ENCODE peak calls at places on chromosome 2, in six cellular contexts. I is mesendoderm, H is trophoblast cell, F is IMR-90, L is H9, S is mesenchymal stem cell. T is an unnamed sample.
A peak's percentile ranks its signal among the peaks of the same experiment; 100 is the strongest.

GRCh38 chr2:19362652-19363473 is 4.4 kb upstream of the OSR1 start:
- DNase-seq in I (peak; percentile 78), H (peak; percentile 83), F (peak; percentile 86), L (peak; percentile 70), S (peak; percentile 79), T (peak; percentile 73)

GRCh38 chr2:178257127-178257526 is 62.8 kb downstream of the OSBPL6 start:
- DNase-seq in I (no peak), H (no peak), F (no peak), L (no peak), S (no peak), T (no peak)

GRCh38 chr2:96917008-96917575 is 47.2 kb upstream of the SEMA4C start:
- DNase-seq in I (no peak), H (peak; percentile 44), F (no peak), L (no peak), S (no peak), T (no peak)

GRCh38 chr2:62884514-62884913 is 166.1 kb upstream of the OTX1 start:
- DNase-seq in I (no peak), H (peak; percentile 88), F (peak; percentile 30), L (no peak), S (no peak), T (no peak)

GRCh38 chr2:239973392-239973791 is 51.8 kb downstream of the NDUFA10 start:
- DNase-seq in I (peak; percentile 31), H (no peak), F (no peak), L (no peak), S (peak; percentile 20), T (no peak)

GRCh38 chr2:75561566-75562512 is 1.1 kb upstream of the EVA1A start:
- DNase-seq in I (no peak), H (peak; percentile 75), F (peak; percentile 55), L (no peak), S (peak; percentile 50), T (no peak)

GRCh38 chr2:125559186-125559585 is 1096.8 kb upstream of the GYPC start:
- DNase-seq in I (no peak), H (no peak), F (no peak), L (no peak), S (no peak), T (no peak)

GRCh38 chr2:54560146-54560881 is 104.2 kb downstream of the SPTBN1 start:
- DNase-seq in I (no peak), H (peak; percentile 58), F (peak; percentile 59), L (no peak), S (peak; percentile 89), T (no peak)

GRCh38 chr2:187365315-187365714 is 82.7 kb downstream of the CALCRL start:
- DNase-seq in I (no peak), H (no peak), F (no peak), L (no peak), S (no peak), T (no peak)

GRCh38 chr2:3692375-3692774 is 11.0 kb upstream of the DCDC2C start:
- DNase-seq in I (peak; percentile 66), H (no peak), F (peak; percentile 31), L (no peak), S (peak; percentile 9), T (peak; percentile 18)

GRCh38 chr2:46939596-46940359 is 24.2 kb upstream of the MCFD2 start:
- DNase-seq in I (peak; percentile 62), H (peak; percentile 20), F (no peak), L (no peak), S (peak; percentile 10), T (no peak)

GRCh38 chr2:230411484-230412368 is 4.3 kb upstream of the SP100 start:
- DNase-seq in I (peak; percentile 47), H (peak; percentile 61), F (peak; percentile 64), L (peak; percentile 65), S (peak; percentile 83), T (peak; percentile 41)

GRCh38 chr2:85156141-85156540 is 22.9 kb downstream of the TCF7L1 start:
- DNase-seq in I (no peak), H (no peak), F (peak; percentile 23), L (no peak), S (no peak), T (no peak)

GRCh38 chr2:200587007-200587616 is 1.3 kb downstream of the AOX1 start:
- DNase-seq in I (no peak), H (no peak), F (no peak), L (no peak), S (no peak), T (no peak)

GRCh38 chr2:15731213-15731888 is 139.7 kb downstream of the DDX1 start:
- DNase-seq in I (no peak), H (no peak), F (no peak), L (peak; percentile 15), S (no peak), T (no peak)

GRCh38 chr2:179454443-179455218 is 190.0 kb upstream of the SESTD1 start:
- DNase-seq in I (no peak), H (peak; percentile 71), F (peak; percentile 98), L (no peak), S (peak; percentile 90), T (no peak)

GRCh38 chr2:182015334-182016109 is 29.9 kb downstream of the PPP1R1C start:
- DNase-seq in I (no peak), H (no peak), F (peak; percentile 25), L (no peak), S (no peak), T (no peak)

GRCh38 chr2:232883116-232883721 is 13.2 kb downstream of the SNORC start:
- DNase-seq in I (no peak), H (no peak), F (no peak), L (no peak), S (no peak), T (no peak)

GRCh38 chr2:48248251-48248933 is 281.6 kb upstream of the STON1 start:
- DNase-seq in I (peak; percentile 95), H (peak; percentile 88), F (peak; percentile 94), L (peak; percentile 36), S (peak; percentile 94), T (no peak)

GRCh38 chr2:85177031-85177824 is 44.0 kb downstream of the TCF7L1 start:
- DNase-seq in I (no peak), H (no peak), F (no peak), L (no peak), S (no peak), T (no peak)

GRCh38 chr2:14632133-14632936 is at the start of gene LRATD1:
- DNase-seq in I (peak; percentile 91), H (peak; percentile 90), F (peak; percentile 55), L (peak; percentile 94), S (peak; percentile 68), T (peak; percentile 89)

GRCh38 chr2:88071365-88071764 is 3.7 kb downstream of the SMYD1 start:
- DNase-seq in I (peak; percentile 69), H (no peak), F (no peak), L (no peak), S (no peak), T (no peak)

GRCh38 chr2:169507698-169508097 is 1.8 kb upstream of the KLHL41 start:
- DNase-seq in I (no peak), H (peak; percentile 2), F (peak; percentile 78), L (no peak), S (peak; percentile 78), T (no peak)

GRCh38 chr2:189013677-189014380 is 39.7 kb downstream of the COL3A1 start:
- DNase-seq in I (no peak), H (no peak), F (peak; percentile 38), L (no peak), S (peak; percentile 65), T (no peak)

GRCh38 chr2:144362401-144362800 is 157.5 kb downstream of the ZEB2 start:
- DNase-seq in I (no peak), H (peak; percentile 85), F (peak; percentile 75), L (no peak), S (no peak), T (no peak)

GRCh38 chr2:6423944-6424343 is 441.8 kb downstream of the CMPK2 start:
- DNase-seq in I (peak; percentile 12), H (no peak), F (peak; percentile 10), L (no peak), S (no peak), T (no peak)

GRCh38 chr2:190121971-190122370 is 59.4 kb upstream of the MSTN start:
- DNase-seq in I (peak; percentile 57), H (peak; percentile 23), F (peak; percentile 41), L (no peak), S (peak; percentile 29), T (no peak)

GRCh38 chr2:144389151-144389929 is 130.6 kb downstream of the ZEB2 start:
- DNase-seq in I (peak; percentile 72), H (peak; percentile 47), F (no peak), L (peak; percentile 69), S (no peak), T (no peak)

GRCh38 chr2:188450740-188451480 is 159.2 kb downstream of the GULP1 start:
- DNase-seq in I (no peak), H (no peak), F (peak; percentile 47), L (no peak), S (no peak), T (no peak)

GRCh38 chr2:169828141-169828811 is 1.0 kb downstream of the UBR3 start:
- DNase-seq in I (peak; percentile 73), H (peak; percentile 69), F (peak; percentile 41), L (no peak), S (peak; percentile 65), T (peak; percentile 56)

GRCh38 chr2:172968061-172968469 is 107.6 kb upstream of the MAP3K20 start:
- DNase-seq in I (no peak), H (no peak), F (peak; percentile 95), L (no peak), S (peak; percentile 87), T (no peak)

GRCh38 chr2:202265467-202266277 is at the start of gene NOP58:
- DNase-seq in I (peak; percentile 99), H (peak; percentile 99), F (peak; percentile 96), L (peak; percentile 94), S (peak; percentile 98), T (peak; percentile 90)
- H3K4ac ChIP-seq in I (peak within 1 kb of the TSS; percentile 92), H (peak within 1 kb of the TSS; percentile 99), F (peak within 1 kb of the TSS; percentile 87), L (peak within 1 kb of the TSS; percentile 36), S (peak within 1 kb of the TSS; percentile 73), T (peak within 1 kb of the TSS; percentile 46)

GRCh38 chr2:50433635-50434034 is 598.3 kb downstream of the NRXN1 start:
- DNase-seq in I (no peak), H (no peak), F (no peak), L (no peak), S (no peak), T (no peak)
- H3K4ac ChIP-seq in I (no peak overlapping the region), H (no peak overlapping the region), F (no peak overlapping the region), L (no peak overlapping the region), S (no peak overlapping the region), T (no peak overlapping the region)

GRCh38 chr2:126971481-126972271 is 73.0 kb downstream of the TEX51 start:
- DNase-seq in I (peak; percentile 81), H (peak; percentile 74), F (peak; percentile 39), L (peak; percentile 87), S (peak; percentile 64), T (peak; percentile 72)
- H3K4ac ChIP-seq in I (no peak overlapping the region), H (no peak overlapping the region), F (no peak overlapping the region), L (no peak overlapping the region), S (no peak overlapping the region), T (no peak overlapping the region)

GRCh38 chr2:106065983-106066826 is 127.9 kb downstream of the UXS1 start:
- DNase-seq in I (peak; percentile 80), H (no peak), F (no peak), L (peak; percentile 59), S (no peak), T (no peak)
- H3K4ac ChIP-seq in I (no peak overlapping the region), H (no peak overlapping the region), F (no peak overlapping the region), L (no peak overlapping the region), S (no peak overlapping the region), T (peak overlapping the region; percentile 10)

GRCh38 chr2:152175368-152176112 is at the start of gene STAM2:
- DNase-seq in I (peak; percentile 94), H (peak; percentile 97), F (peak; percentile 88), L (peak; percentile 95), S (peak; percentile 94), T (peak; percentile 92)
- H3K4ac ChIP-seq in I (peak within 1 kb of the TSS; percentile 45), H (peak within 1 kb of the TSS; percentile 81), F (peak within 1 kb of the TSS; percentile 99), L (no peak within 1 kb of the TSS), S (peak within 1 kb of the TSS; percentile 83), T (no peak within 1 kb of the TSS)

T was measured in neuronal stem cell.